ENCODE peak calls at places on chromosomes 6 and 20, in seven cellular contexts. A is sigmoid colon; Y is trophoblast cell; S is left lung; N is CD8-positive, alpha-beta T cell; G is lower lobe of right lung; L is CD8-positive, alpha-beta memory T cell. X is an unnamed sample.

GRCh38 chr6:7542878-7543394 is 1.5 kb downstream of the DSP start:
- DNase-seq in N (no peak), Y (peak; percentile 96), G (peak; percentile 58), S (peak; percentile 41), A (peak; percentile 71), L (no peak), X (peak; percentile 83)

GRCh38 chr6:19995575-19996257 is 158.5 kb downstream of the ID4 start:
- DNase-seq in L (no peak), Y (no peak), N (no peak), G (no peak), A (no peak), S (no peak), X (no peak)

GRCh38 chr20:36391456-36391855 is 85.3 kb downstream of the DLGAP4 start:
- DNase-seq in N (no peak), G (no peak), A (no peak), L (no peak), S (no peak), Y (no peak), X (no peak)

GRCh38 chr6:19833947-19834346 is 3.2 kb upstream of the ID4 start:
- DNase-seq in L (no peak), Y (peak; percentile 61), S (no peak), N (no peak), A (no peak), G (no peak), X (no peak)

GRCh38 chr20:51469578-51470520 is 72.7 kb downstream of the NFATC2 start:
- DNase-seq in S (no peak), A (no peak), Y (no peak), G (no peak), N (no peak), L (no peak), X (peak; percentile 39)

GRCh38 chr20:3068075-3068474 is 3.3 kb upstream of the OXT start:
- DNase-seq in G (no peak), N (no peak), L (no peak), S (no peak), Y (peak; percentile 24), A (no peak), X (peak; percentile 55)

GRCh38 chr20:44912189-44912588 is 2.3 kb downstream of the PABPC1L start:
- DNase-seq in G (no peak), A (no peak), L (no peak), Y (no peak), N (no peak), S (no peak), X (no peak)

GRCh38 chr20:46040902-46041535 is 12.0 kb downstream of the SLC12A5 start:
- DNase-seq in L (peak; percentile 57), A (no peak), Y (peak; percentile 69), S (no peak), G (no peak), N (peak; percentile 10), X (peak; percentile 75)

GRCh38 chr20:51985753-51986152 is 183.4 kb upstream of the SALL4 start:
- DNase-seq in Y (peak; percentile 21), G (no peak), A (no peak), S (no peak), L (no peak), N (no peak), X (no peak)

GRCh38 chr6:154537486-154537885 is 27.0 kb upstream of the CNKSR3 start:
- DNase-seq in N (no peak), Y (no peak), S (no peak), G (no peak), A (no peak), L (no peak), X (no peak)

GRCh38 chr20:10537850-10538480 is 102.9 kb downstream of the SLX4IP start:
- DNase-seq in S (no peak), A (no peak), N (no peak), G (no peak), Y (no peak), L (no peak), X (no peak)

GRCh38 chr6:128754658-128755256 is 128.2 kb upstream of the LAMA2 start:
- DNase-seq in A (no peak), N (no peak), S (no peak), Y (no peak), G (no peak), L (no peak), X (no peak)

GRCh38 chr6:152270301-152270925 is 366.7 kb downstream of the SYNE1 start:
- DNase-seq in L (no peak), Y (peak; percentile 34), N (no peak), G (no peak), S (no peak), A (no peak), X (no peak)

GRCh38 chr6:3822747-3823445 is 26.3 kb upstream of the FAM50B start:
- DNase-seq in G (no peak), N (no peak), Y (peak; percentile 96), L (no peak), A (no peak), S (no peak), X (no peak)

GRCh38 chr6:155174576-155175174 is 89.1 kb upstream of the CLDN20 start:
- DNase-seq in L (peak; percentile 75), S (no peak), A (peak; percentile 69), G (no peak), N (peak; percentile 9), Y (peak; percentile 82), X (no peak)

GRCh38 chr6:143952947-143953346 is 55.1 kb downstream of the PLAGL1 start:
- DNase-seq in G (peak; percentile 50), S (peak; percentile 65), Y (no peak), N (no peak), L (no peak), A (no peak), X (no peak)

GRCh38 chr20:48329676-48330644 is 497.8 kb downstream of the PREX1 start:
- DNase-seq in Y (no peak), A (no peak), G (no peak), L (no peak), N (no peak), S (no peak), X (no peak)

GRCh38 chr20:60993647-60994046 is 258.4 kb upstream of the CDH4 start:
- DNase-seq in L (no peak), A (no peak), G (no peak), S (no peak), Y (no peak), N (no peak), X (no peak)

GRCh38 chr6:87945181-87945580 is 102.5 kb upstream of the SPACA1 start:
- DNase-seq in G (no peak), Y (no peak), S (no peak), N (no peak), L (no peak), A (no peak), X (no peak)

GRCh38 chr6:80203283-80203682 is 96.8 kb downstream of the BCKDHB start:
- DNase-seq in A (no peak), N (no peak), L (no peak), G (no peak), Y (no peak), S (no peak), X (no peak)

GRCh38 chr20:37574199-37574890 is 46.7 kb upstream of the BLCAP start:
- DNase-seq in G (no peak), L (no peak), S (no peak), N (no peak), A (peak; percentile 50), Y (no peak), X (no peak)

DNA sequence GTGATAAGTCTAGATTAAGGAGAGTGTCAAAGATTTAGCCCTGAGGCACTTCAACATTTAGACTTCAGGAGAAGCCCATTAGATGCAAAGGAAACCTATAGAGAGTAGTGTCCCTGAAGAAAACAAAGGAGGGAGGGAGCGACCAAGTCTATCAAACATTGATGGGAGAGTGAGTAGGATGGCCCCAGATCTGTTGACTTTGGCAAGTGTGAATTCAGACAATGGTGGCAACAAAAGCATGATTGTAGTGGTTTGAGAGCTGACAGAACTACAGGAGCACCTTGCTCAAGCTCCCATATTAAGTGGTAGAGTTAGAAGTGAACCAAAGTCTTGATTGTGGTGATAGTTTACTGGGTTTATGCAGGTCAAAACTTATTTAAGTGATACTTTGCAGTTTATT is 979 bp upstream of the ABCF1 start:
- DNase-seq in N (no peak), G (no peak), S (no peak), A (no peak), Y (no peak), L (no peak), X (no peak)
- H3K4me3 ChIP-seq in N (peak overlapping the region; percentile 64), G (peak overlapping the region; percentile 95), S (peak overlapping the region; percentile 74), A (peak overlapping the region; percentile 65), Y (no peak overlapping the region), L (peak overlapping the region; percentile 92), X (peak overlapping the region; percentile 92)

DNA sequence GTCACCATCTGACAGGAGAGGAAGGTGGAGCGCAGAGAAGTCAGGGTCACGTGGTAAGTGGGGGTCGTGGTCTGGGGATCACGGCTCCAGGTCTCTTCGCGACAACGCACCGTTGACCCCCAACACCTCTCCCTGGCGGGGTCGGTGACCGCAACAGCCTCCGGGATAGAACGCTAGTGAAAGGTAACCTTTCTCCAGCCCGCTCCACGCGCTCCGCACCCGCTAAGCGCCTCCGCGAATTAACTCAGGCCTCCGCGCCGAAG is 600 bp upstream of the SYNJ2 start:
- DNase-seq in L (no peak), Y (no peak), N (no peak), S (no peak), G (no peak), A (peak; percentile 72), X (no peak)
- H3K27ac ChIP-seq in L (peak overlapping the region; percentile 48), Y (peak overlapping the region; percentile 20), N (peak overlapping the region; percentile 55), S (peak overlapping the region; percentile 41), G (peak overlapping the region; percentile 56), A (peak overlapping the region; percentile 83), X (peak overlapping the region; percentile 25)

DNA sequence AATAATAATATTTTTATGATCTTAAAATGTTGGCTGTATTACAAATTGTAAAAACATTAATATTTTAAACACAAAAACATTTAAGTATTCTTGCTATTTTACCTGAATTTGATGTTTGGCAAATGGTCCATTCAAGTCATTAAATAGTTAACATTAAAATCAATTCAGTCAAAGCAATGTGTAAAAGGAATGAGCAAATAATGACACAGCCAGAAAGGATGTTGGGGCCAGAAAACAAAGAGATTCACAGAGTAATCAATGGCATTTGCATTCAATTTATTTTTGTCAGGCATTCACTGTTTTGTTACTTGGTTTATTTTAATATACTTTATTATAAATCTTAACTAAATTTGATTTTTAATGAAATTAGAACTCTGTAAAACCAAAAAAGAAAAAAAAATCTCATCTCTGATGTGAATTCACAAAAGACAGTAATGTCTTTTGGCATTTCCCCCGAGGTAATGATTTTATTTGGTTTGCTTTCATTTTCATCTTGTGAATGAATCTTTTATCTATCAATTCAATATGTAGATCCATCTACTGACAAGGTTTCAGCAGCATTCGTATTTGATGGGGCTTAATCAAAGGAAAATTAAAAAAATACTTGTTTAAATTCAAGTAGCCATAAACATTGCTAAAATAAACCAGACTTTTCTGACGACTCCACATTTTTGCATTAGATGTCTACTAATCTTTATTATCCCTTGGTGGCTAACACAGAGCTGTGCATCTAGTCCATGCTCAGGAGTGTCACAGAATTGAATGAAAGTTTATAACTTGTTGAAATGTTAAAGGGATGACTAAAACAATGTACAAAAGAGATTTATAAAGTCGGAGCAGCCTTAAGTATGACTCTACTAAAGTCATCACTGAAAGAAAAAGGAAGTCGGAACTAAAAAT is 866.7 kb upstream of the GJE1 start:
- DNase-seq in Y (no peak), S (no peak), N (no peak), G (no peak), A (no peak), L (no peak), X (no peak)
- H3K4me3 ChIP-seq in Y (no peak overlapping the region), S (no peak overlapping the region), N (no peak overlapping the region), G (peak overlapping the region; percentile 17), A (peak overlapping the region; percentile 21), L (no peak overlapping the region), X (no peak overlapping the region)

GRCh38 chr6:39188101-39188455 is 41.2 kb downstream of the KCNK5 start:
- DNase-seq in N (no peak), S (no peak), L (peak; percentile 27), A (no peak), Y (no peak), G (no peak), X (peak; percentile 3)
- H3K27ac ChIP-seq in N (no peak overlapping the region), S (no peak overlapping the region), L (peak overlapping the region; percentile 9), A (peak overlapping the region; percentile 14), Y (no peak overlapping the region), G (no peak overlapping the region), X (no peak overlapping the region)